ENCODE peak calls at places on chromosome 22, in four cellular contexts. A is iPS DF 6.9, U is NCI-H1417 treated with DMSO at 0.1 percent for 48 hours, O is breast epithelium. X is an unnamed sample.

GRCh38 chr22:20239063-20239950 is 28.8 kb downstream of the RTN4R start:
- DNase-seq in A (no peak), O (no peak), U (no peak), X (no peak)

GRCh38 chr22:39512026-39512425 is 8.3 kb upstream of the ATF4 start:
- DNase-seq in U (no peak), A (no peak), O (no peak), X (no peak)

GRCh38 chr22:24216541-24217209 is 28.2 kb downstream of the GGT5 start:
- DNase-seq in U (no peak), O (no peak), A (no peak), X (no peak)

GRCh38 chr22:43004362-43005035 is 10.4 kb downstream of the PACSIN2 start:
- DNase-seq in O (no peak), U (no peak), A (no peak), X (no peak)

GRCh38 chr22:20438678-20439492 is 1.3 kb upstream of the SCARF2 start:
- DNase-seq in U (no peak), A (no peak), O (no peak), X (no peak)

GRCh38 chr22:44884968-44885805 is 124.6 kb downstream of the PHF21B start:
- DNase-seq in O (peak), A (no peak), U (no peak), X (no peak)

GRCh38 chr22:26322179-26322905 is 106.7 kb upstream of the ASPHD2 start:
- DNase-seq in A (no peak), O (no peak), U (no peak), X (no peak)

GRCh38 chr22:31279821-31280496 is 12.3 kb downstream of the PIK3IP1 start:
- DNase-seq in O (no peak), U (no peak), A (no peak), X (no peak)

X was measured in NCI-H187 treated with DMSO at 0.1 percent for 48 hours.